ENCODE peak calls at places on chromosomes 1 and 21, in eight cellular contexts. E, V, F, T, J, S, B and A are unnamed samples.

GRCh38 chr1:38151399-38151798 is 104.8 kb upstream of the POU3F1 start:
- DNase-seq in E (no peak), V (no peak), F (no peak), T (no peak), J (no peak), S (no peak), B (no peak), A (no peak)

GRCh38 chr1:16617101-16617727 is 3.9 kb upstream of the NBPF1 start:
- DNase-seq in E (no peak), V (no peak), F (no peak), T (no peak), J (no peak), S (no peak), B (no peak), A (no peak)

GRCh38 chr1:68141801-68142440 is 90.4 kb downstream of the WLS start:
- DNase-seq in E (no peak), V (no peak), F (no peak), T (no peak), J (no peak), S (no peak), B (no peak), A (no peak)

GRCh38 chr1:231606712-231607111 is 19.9 kb upstream of the DISC1 start:
- DNase-seq in E (no peak), V (no peak), F (no peak), T (no peak), J (no peak), S (peak), B (peak), A (no peak)

GRCh38 chr1:202807367-202807925 is 775 bp downstream of the KDM5B start:
- DNase-seq in E (no peak), V (peak), F (no peak), T (no peak), J (peak), S (peak), B (no peak), A (no peak)

GRCh38 chr1:151037032-151037431 is 646 bp downstream of the BNIPL start:
- DNase-seq in E (no peak), V (no peak), F (no peak), T (no peak), J (no peak), S (no peak), B (no peak), A (no peak)

GRCh38 chr21:33794586-33794985 is 121.0 kb downstream of the ATP5PO start:
- DNase-seq in E (no peak), V (no peak), F (no peak), T (no peak), J (no peak), S (no peak), B (no peak), A (no peak)

GRCh38 chr1:93937997-93938396 is 28.8 kb upstream of the GCLM start:
- DNase-seq in E (no peak), V (no peak), F (no peak), T (no peak), J (no peak), S (no peak), B (no peak), A (no peak)

GRCh38 chr1:2556277-2557145 is at the start of gene TNFRSF14:
- DNase-seq in E (peak), V (no peak), F (no peak), T (peak), J (peak), S (peak), B (peak), A (peak)

GRCh38 chr1:89843279-89844121 is 22.7 kb downstream of the LRRC8D start:
- DNase-seq in E (peak), V (peak), F (no peak), T (peak), J (peak), S (peak), B (peak), A (peak)

GRCh38 chr1:76503100-76503499 is 364.2 kb upstream of the ST6GALNAC5 start:
- DNase-seq in E (no peak), V (no peak), F (no peak), T (no peak), J (no peak), S (no peak), B (no peak), A (no peak)

GRCh38 chr1:68673771-68674170 is 176.9 kb upstream of the DEPDC1 start:
- DNase-seq in E (no peak), V (no peak), F (no peak), T (peak), J (no peak), S (no peak), B (no peak), A (peak)

GRCh38 chr21:42623684-42624083 is 29.7 kb upstream of the PDE9A start:
- DNase-seq in E (no peak), V (no peak), F (no peak), T (no peak), J (no peak), S (no peak), B (no peak), A (no peak)

GRCh38 chr1:92484472-92485373 is 2.0 kb downstream of the GFI1 start:
- DNase-seq in E (no peak), V (no peak), F (no peak), T (no peak), J (no peak), S (peak), B (peak), A (no peak)

GRCh38 chr1:243921113-243921512 is 71.1 kb upstream of the AKT3 start:
- DNase-seq in E (no peak), V (no peak), F (no peak), T (no peak), J (no peak), S (no peak), B (no peak), A (no peak)

GRCh38 chr1:243912347-243912746 is 62.3 kb upstream of the AKT3 start:
- DNase-seq in E (no peak), V (no peak), F (no peak), T (no peak), J (no peak), S (no peak), B (no peak), A (no peak)

GRCh38 chr1:243917863-243918565 is 68.0 kb upstream of the AKT3 start:
- DNase-seq in E (no peak), V (peak), F (no peak), T (peak), J (peak), S (peak), B (peak), A (peak)

GRCh38 chr1:243916160-243916559 is 66.1 kb upstream of the AKT3 start:
- DNase-seq in E (no peak), V (no peak), F (no peak), T (no peak), J (no peak), S (peak), B (peak), A (peak)

GRCh38 chr1:243917177-243917862 is 67.3 kb upstream of the AKT3 start:
- DNase-seq in E (no peak), V (peak), F (peak), T (peak), J (peak), S (peak), B (peak), A (peak)
- TF ChIP-seq CTCF in E (no peak), V (peak), F (no peak), T (peak), J (peak), S (no peak), B (peak), A (no peak)

GRCh38 chr1:6414443-6414844 is 5.3 kb downstream of the HES2 start:
- DNase-seq in E (no peak), V (no peak), F (peak), T (peak), J (peak), S (peak), B (peak), A (peak)
- H3K4me3 ChIP-seq in E (no peak), V (no peak), F (no peak), T (no peak), J (no peak), S (no peak), B (no peak), A (no peak)

GRCh38 chr1:51061231-51061943 is 40.6 kb upstream of the C1orf185 start:
- DNase-seq in E (no peak), V (no peak), F (no peak), T (no peak), J (peak), S (peak), B (peak), A (no peak)

GRCh38 chr1:51063121-51063520 is 38.9 kb upstream of the C1orf185 start:
- DNase-seq in E (no peak), V (no peak), F (peak), T (peak), J (peak), S (peak), B (peak), A (peak)

DNA sequence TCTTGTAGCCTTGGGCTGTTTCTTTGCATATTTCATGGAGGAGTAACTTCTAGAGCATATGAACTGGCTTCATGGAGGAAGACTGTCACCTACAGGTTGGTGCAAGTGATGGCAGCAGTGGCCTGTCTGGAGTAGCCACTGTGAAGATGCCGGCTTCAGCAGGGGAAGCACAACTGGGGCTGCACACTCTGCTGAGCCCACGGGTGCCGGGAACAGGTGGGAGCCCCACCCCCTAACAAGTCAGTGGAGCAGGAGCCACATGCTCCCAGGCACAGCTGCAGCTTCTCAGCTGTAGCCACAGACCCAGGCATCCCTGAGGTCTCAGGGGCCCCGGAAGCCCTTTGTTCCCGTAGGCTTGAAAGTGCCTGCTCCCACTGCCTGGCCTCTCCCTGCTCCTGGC is 43.2 kb upstream of the C1orf185 start:
- DNase-seq in E (peak), V (no peak), F (no peak), T (peak), J (no peak), S (peak), B (peak), A (peak)
- TF ChIP-seq CTCF in E (peak), V (no peak), F (peak), T (peak), J (peak), S (peak), B (peak), A (peak)

GRCh38 chr1:179743679-179744400 is 749 bp downstream of the FAM163A start:
- DNase-seq in E (peak), V (no peak), F (no peak), T (no peak), J (no peak), S (peak), B (no peak), A (no peak)
- H3K4me3 ChIP-seq in E (peak), V (peak), F (no peak), T (no peak), J (no peak), S (no peak), B (no peak), A (no peak)

DNA sequence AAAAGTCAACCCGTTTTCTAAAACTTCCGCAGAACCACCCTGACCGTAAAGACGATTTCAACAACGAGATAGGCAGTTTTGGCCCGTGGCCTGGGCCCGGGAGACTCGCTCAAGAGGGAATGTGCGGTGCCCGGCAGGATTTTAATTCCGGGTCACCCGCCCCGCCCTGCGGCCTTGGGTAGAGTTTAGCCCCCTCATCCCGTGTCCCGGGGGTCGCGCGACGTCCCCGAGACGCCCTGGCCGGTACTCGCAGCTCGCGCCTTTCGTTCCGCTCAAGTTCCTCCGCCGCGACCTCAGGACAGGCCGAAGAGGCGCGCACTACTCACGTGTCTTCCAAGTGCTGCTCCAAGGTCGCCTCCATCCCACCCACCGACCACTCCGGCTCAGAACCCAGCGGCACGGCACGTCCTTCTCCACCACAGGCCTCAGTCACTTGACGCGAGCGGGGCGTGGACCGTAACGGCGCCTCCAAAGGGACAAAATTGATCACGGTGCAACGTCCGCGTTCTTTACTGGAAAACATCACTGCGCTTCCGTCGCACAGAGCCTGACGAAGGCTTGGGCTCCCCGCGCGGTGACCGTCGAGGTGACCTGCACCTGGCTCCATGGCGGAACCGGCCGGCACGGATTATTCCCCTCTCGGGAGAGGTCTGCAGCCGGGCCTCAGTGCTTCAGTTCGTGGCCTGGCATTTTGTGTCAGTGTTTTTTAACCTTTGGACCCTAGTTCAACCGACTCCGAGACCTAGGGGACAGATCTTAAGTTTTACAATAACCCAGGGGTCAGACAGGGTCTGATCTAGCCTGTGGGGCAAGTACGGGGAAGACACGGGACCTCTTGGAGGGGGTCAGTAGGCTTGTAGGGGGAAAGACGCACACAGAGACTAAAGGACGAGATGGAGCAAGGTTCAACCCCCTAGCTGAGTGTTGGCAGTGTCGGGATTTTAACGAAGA is at the start of gene LAMTOR5:
- DNase-seq in E (peak), V (peak), F (peak), T (peak), J (peak), S (peak), B (peak), A (peak)
- TF ChIP-seq CTCF in E (no peak), V (no peak), F (no peak), T (no peak), J (peak), S (no peak), B (no peak), A (no peak)

GRCh38 chr1:222898191-222898527 is 83.3 kb downstream of the DISP1 start:
- DNase-seq in E (no peak), V (no peak), F (no peak), T (no peak), J (no peak), S (no peak), B (no peak), A (peak)
- H3K4me3 ChIP-seq in E (no peak), V (peak), F (no peak), T (no peak), J (no peak), S (peak), B (peak), A (peak)